ENCODE peak calls at places on chromosomes 7 and 10, in ten cellular contexts. B is nephron progenitor cell, R is BJ, I is A673, E is foreskin fibroblast, Y is endothelial cell, W is osteoblast, K is WERI-Rb-1, J is GM20000, T is transverse colon. D is an unnamed sample.

GRCh38 chr10:1754506-1755177 is 17.3 kb upstream of the ADARB2 start:
- DNase-seq in B (peak), R (no peak), I (no peak), E (no peak), Y (peak), W (no peak), K (no peak), J (no peak), T (no peak), D (no peak)

GRCh38 chr7:101823086-101823485 is 5.7 kb downstream of the CUX1 start:
- DNase-seq in B (no peak), R (no peak), I (peak), E (no peak), Y (no peak), W (no peak), K (no peak), J (no peak), T (no peak), D (peak)

GRCh38 chr10:98425511-98426352 is 10.8 kb upstream of the PYROXD2 start:
- DNase-seq in B (peak), R (no peak), I (peak), E (peak), Y (peak), W (peak), K (peak), J (peak), T (peak), D (peak)

GRCh38 chr10:132466520-132467463 is 69.8 kb downstream of the PWWP2B start:
- DNase-seq in B (peak), R (no peak), I (no peak), E (no peak), Y (no peak), W (peak), K (peak), J (no peak), T (no peak), D (no peak)

GRCh38 chr10:22682237-22683192 is 31.9 kb downstream of the PIP4K2A start:
- DNase-seq in B (no peak), R (no peak), I (no peak), E (peak), Y (no peak), W (no peak), K (no peak), J (no peak), T (peak), D (peak)

GRCh38 chr7:48718731-48719387 is 205.5 kb upstream of the CDC14C start:
- DNase-seq in B (no peak), R (no peak), I (no peak), E (no peak), Y (no peak), W (no peak), K (no peak), J (no peak), T (no peak), D (peak)

GRCh38 chr10:70617798-70618568 is 15.4 kb upstream of the PRF1 start:
- DNase-seq in B (no peak), R (no peak), I (no peak), E (no peak), Y (no peak), W (peak), K (no peak), J (no peak), T (no peak), D (peak)

GRCh38 chr10:131858118-131858515 is 42.7 kb upstream of the PPP2R2D start:
- DNase-seq in B (no peak), R (no peak), I (no peak), E (no peak), Y (no peak), W (no peak), K (no peak), J (no peak), T (no peak), D (no peak)

GRCh38 chr10:29714096-29714874 is 79.5 kb upstream of the SVIL start:
- DNase-seq in B (no peak), R (peak), I (peak), E (peak), Y (no peak), W (peak), K (no peak), J (no peak), T (no peak), D (peak)

DNA sequence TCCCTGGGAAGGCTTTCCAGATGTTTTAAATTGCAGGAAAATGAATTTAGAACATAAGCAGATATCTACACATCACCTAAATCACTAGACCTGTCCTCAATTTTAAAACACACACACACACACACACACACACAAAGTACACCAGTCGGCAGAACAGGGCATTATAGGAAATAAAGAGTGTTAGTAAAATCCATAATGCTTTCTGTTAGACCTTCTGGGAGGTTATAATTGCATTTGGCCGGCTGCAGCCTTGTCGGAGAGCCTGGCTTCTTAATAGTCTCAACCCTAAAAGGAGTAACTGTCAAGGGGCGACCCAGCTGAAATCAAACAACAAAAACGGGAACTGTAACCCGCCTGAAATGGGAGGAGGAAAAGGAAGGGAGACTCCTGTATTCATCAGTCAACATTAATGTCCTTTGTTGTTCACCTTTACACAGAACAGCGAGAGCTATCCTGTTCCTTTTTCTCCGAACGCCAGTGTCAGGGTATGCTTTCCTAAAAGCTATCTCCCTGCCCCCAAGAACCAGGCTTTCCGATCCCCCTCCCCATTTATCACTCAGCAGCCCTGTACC is 1.3 kb downstream of the DOCK4 start:
- DNase-seq in B (no peak), R (no peak), I (no peak), E (peak), Y (no peak), W (no peak), K (no peak), J (peak), T (no peak), D (peak)
- TF ChIP-seq CTCF in B (no peak), R (no peak), I (no peak), E (no peak), Y (no peak), W (no peak), K (no peak), J (no peak), T (no peak), D (no peak)

GRCh38 chr10:121168513-121169216 is 317.5 kb downstream of the WDR11 start:
- DNase-seq in B (no peak), R (no peak), I (no peak), E (no peak), Y (no peak), W (no peak), K (peak), J (no peak), T (no peak), D (no peak)
- TF ChIP-seq CTCF in B (no peak), R (no peak), I (no peak), E (no peak), Y (no peak), W (no peak), K (peak), J (no peak), T (no peak), D (no peak)

GRCh38 chr7:22296916-22297315 is 60.0 kb downstream of the RAPGEF5 start:
- DNase-seq in B (no peak), R (no peak), I (no peak), E (no peak), Y (no peak), W (no peak), K (no peak), J (no peak), T (no peak), D (no peak)
- TF ChIP-seq CTCF in B (no peak), R (peak), I (peak), E (no peak), Y (no peak), W (peak), K (no peak), J (peak), T (no peak), D (peak)

DNA sequence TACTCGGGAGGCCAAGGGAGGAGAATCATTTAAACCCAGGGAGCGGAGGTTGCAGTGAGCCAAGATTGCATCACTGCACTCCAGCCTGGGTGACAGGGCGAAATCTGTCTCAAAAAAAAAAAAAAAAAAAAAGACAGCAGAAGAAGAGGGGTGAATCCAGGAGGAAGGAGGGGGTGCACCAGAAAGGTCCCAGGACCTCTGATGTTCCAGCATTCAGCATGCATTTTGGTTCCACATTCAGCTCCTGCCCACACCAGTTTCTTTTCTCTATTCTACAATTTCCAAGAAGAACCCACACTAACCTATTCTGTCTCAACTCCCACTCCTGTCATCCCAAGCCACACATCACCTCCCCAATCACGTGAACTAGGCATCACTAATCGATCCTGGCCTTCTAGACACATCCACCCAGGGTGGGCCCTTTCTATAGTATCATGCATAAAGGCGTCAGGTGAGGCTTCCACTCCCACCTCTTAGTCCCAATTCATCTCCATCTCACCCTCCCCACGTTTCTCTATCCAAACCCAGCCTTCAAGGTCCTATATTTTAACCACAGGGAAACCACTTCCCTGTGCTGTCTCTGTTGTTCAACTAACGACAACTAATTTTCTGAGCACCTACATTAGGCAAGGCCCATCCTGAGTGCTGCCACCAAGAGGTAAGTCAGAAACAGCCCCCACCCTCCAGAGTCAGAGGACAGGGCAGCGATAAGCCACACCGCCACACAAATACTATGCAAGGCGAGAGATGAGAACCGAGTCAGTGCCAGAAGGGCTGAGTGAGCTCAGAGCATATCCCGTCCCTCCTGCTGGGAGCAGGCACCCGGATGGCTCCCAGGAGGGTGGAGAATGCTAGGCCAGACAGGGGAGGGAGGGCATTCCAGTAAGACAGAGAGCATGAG is 2.2 kb downstream of the ANXA11 start:
- DNase-seq in B (peak), R (peak), I (peak), E (peak), Y (peak), W (peak), K (peak), J (peak), T (peak), D (peak)
- TF ChIP-seq CTCF in B (no peak), R (peak), I (peak), E (peak), Y (no peak), W (peak), K (peak), J (peak), T (no peak), D (no peak)

D was measured in fibroblast of villous mesenchyme.